ENCODE peak calls at places on chromosomes 4 and X, in seven cellular contexts. J is Right ventricle myocardium superior; D is osteocyte; Q is heart right ventricle; R is stimulated activated CD4-positive, alpha-beta T cell treated with anti-CD3 and anti-CD28 coated beads, Interleukin-2, amount 100 ng/mL, for 48 hours; K is ELR; T is mesendoderm. W is an unnamed sample.

GRCh38 chr4:7141151-7141550 is 51.2 kb upstream of the SORCS2 start:
- DNase-seq in K (no peak), J (no peak), R (no peak), Q (no peak), D (no peak), T (no peak), W (no peak)

GRCh38 chr4:16245241-16245640 is 19.0 kb upstream of the TAPT1 start:
- DNase-seq in R (no peak), T (peak), D (no peak), K (no peak), Q (no peak), J (no peak), W (no peak)

GRCh38 chr4:39786838-39787237 is 88.9 kb downstream of the UBE2K start:
- DNase-seq in D (no peak), R (no peak), T (no peak), K (no peak), Q (no peak), J (no peak), W (no peak)

GRCh38 chrX:74291964-74292891 is 11.8 kb upstream of the ZCCHC13 start:
- DNase-seq in J (peak), T (peak), D (peak), R (peak), K (peak), Q (peak), W (peak)

GRCh38 chr4:25356068-25356467 is 21.0 kb upstream of the ANAPC4 start:
- DNase-seq in T (no peak), D (no peak), J (no peak), K (no peak), Q (no peak), R (no peak), W (no peak)

GRCh38 chr4:177066746-177067145 is 242.9 kb upstream of the NEIL3 start:
- DNase-seq in J (no peak), Q (no peak), K (no peak), D (no peak), T (no peak), R (no peak), W (no peak)

GRCh38 chr4:117429061-117429460 is 343.7 kb upstream of the TRAM1L1 start:
- DNase-seq in R (no peak), T (peak), K (no peak), Q (no peak), D (no peak), J (no peak), W (no peak)

GRCh38 chrX:153728095-153728494 is 3.4 kb downstream of the ABCD1 start:
- DNase-seq in R (no peak), K (no peak), D (no peak), T (no peak), J (no peak), Q (no peak), W (no peak)

GRCh38 chrX:117973175-117974075 is 143.2 kb downstream of the KLHL13 start:
- DNase-seq in D (no peak), K (no peak), R (no peak), J (no peak), T (peak), Q (no peak), W (no peak)

GRCh38 chrX:23644744-23645143 is 22.5 kb upstream of the PRDX4 start:
- DNase-seq in J (no peak), D (no peak), R (no peak), K (no peak), T (no peak), Q (no peak), W (no peak)

GRCh38 chr4:47315346-47315745 is 148.2 kb downstream of the COMMD8 start:
- DNase-seq in Q (no peak), K (peak), R (no peak), J (no peak), D (no peak), T (no peak), W (no peak)

GRCh38 chr4:62601737-62602136 is 1401.6 kb downstream of the ADGRL3 start:
- DNase-seq in R (no peak), Q (no peak), D (no peak), J (no peak), T (no peak), K (peak), W (no peak)

GRCh38 chrX:106286053-106286650 is 118.0 kb downstream of the PWWP3B start:
- DNase-seq in R (no peak), K (no peak), J (no peak), D (no peak), Q (no peak), T (peak), W (no peak)

GRCh38 chr4:155005395-155006087 is 202.9 kb upstream of the NPY2R start:
- DNase-seq in R (no peak), J (no peak), D (no peak), T (no peak), Q (no peak), K (peak), W (no peak)

GRCh38 chrX:41148553-41148952 is 63.3 kb downstream of the USP9X start:
- DNase-seq in J (no peak), Q (no peak), K (peak), D (no peak), T (no peak), R (no peak), W (no peak)

GRCh38 chr4:40333921-40334352 is 1.2 kb upstream of the CHRNA9 start:
- DNase-seq in D (no peak), K (peak), T (peak), R (no peak), Q (no peak), J (no peak), W (no peak)

GRCh38 chr4:58510652-58511051 is 1400.5 kb upstream of the IGFBP7 start:
- DNase-seq in R (no peak), K (no peak), J (no peak), D (no peak), T (no peak), Q (no peak), W (no peak)

GRCh38 chr4:7557447-7557846 is 122.7 kb upstream of the PSAPL1 start:
- DNase-seq in D (no peak), T (no peak), Q (no peak), K (peak), J (no peak), R (no peak), W (no peak)

GRCh38 chr4:125650557-125650956 is 335.8 kb downstream of the FAT4 start:
- DNase-seq in D (no peak), R (no peak), T (no peak), Q (no peak), J (no peak), K (no peak), W (no peak)

GRCh38 chr4:9942139-9942538 is 79.2 kb downstream of the SLC2A9 start:
- DNase-seq in D (peak), J (no peak), T (no peak), R (no peak), Q (no peak), K (no peak), W (no peak)